ENCODE peak calls at places on chromosomes 4 and X, in ten cellular contexts. O is CD8-positive, alpha-beta T cell; W is vagina; X is dorsolateral prefrontal cortex; M is body of pancreas; J is lower lobe of right lung; N is psoas muscle; S is tibial nerve; E is left ventricle myocardium inferior; G is OCI-LY7. U is an unnamed sample.

GRCh38 chrX:19005909-19006308 is 22.0 kb upstream of the PHKA2 start:
- DNase-seq in N (no peak), J (no peak), G (peak; percentile 1), X (no peak), S (no peak), W (no peak), E (no peak), M (no peak), O (no peak), U (no peak)

GRCh38 chr4:126603851-126604250 is 1028.9 kb upstream of the INTU start:
- DNase-seq in J (no peak), W (no peak), O (no peak), S (no peak), E (no peak), X (no peak), M (no peak), G (no peak), N (no peak), U (no peak)

GRCh38 chrX:135536883-135537282 is 16.4 kb downstream of the INTS6L start:
- DNase-seq in S (no peak), X (no peak), E (no peak), W (no peak), M (no peak), O (no peak), J (no peak), N (no peak), G (no peak), U (no peak)

GRCh38 chr4:118798658-118799057 is 37.3 kb downstream of the SEC24D start:
- DNase-seq in M (no peak), O (no peak), N (no peak), E (no peak), W (no peak), J (no peak), G (no peak), X (no peak), S (no peak), U (no peak)

GRCh38 chr4:15479089-15479912 is 9.6 kb downstream of the CC2D2A start:
- DNase-seq in N (no peak), E (no peak), M (peak; percentile 42), J (peak; percentile 43), G (peak; percentile 44), X (peak; percentile 68), O (no peak), W (no peak), S (no peak), U (peak; percentile 34)

GRCh38 chr4:125736057-125736456 is 421.3 kb downstream of the FAT4 start:
- DNase-seq in J (no peak), M (no peak), E (no peak), X (no peak), N (no peak), S (no peak), G (no peak), W (no peak), O (no peak), U (no peak)

GRCh38 chr4:125313497-125313896 is 1.3 kb upstream of the FAT4 start:
- DNase-seq in W (no peak), M (no peak), E (no peak), G (peak; percentile 57), J (no peak), X (peak; percentile 29), N (no peak), O (no peak), S (no peak), U (peak; percentile 21)

GRCh38 chr4:97500423-97500822 is 642.9 kb downstream of the STPG2 start:
- DNase-seq in G (no peak), X (no peak), E (no peak), J (no peak), O (no peak), S (no peak), N (no peak), M (no peak), W (no peak), U (no peak)

GRCh38 chr4:98572697-98573096 is 85.7 kb downstream of the TSPAN5 start:
- DNase-seq in G (no peak), S (no peak), N (no peak), E (no peak), O (no peak), M (no peak), X (no peak), J (no peak), W (no peak), U (no peak)

GRCh38 chr4:184807797-184808718 is 17.7 kb downstream of the ACSL1 start:
- DNase-seq in O (no peak), J (no peak), N (peak; percentile 39), X (peak; percentile 89), W (no peak), G (no peak), S (no peak), E (no peak), M (no peak), U (peak; percentile 86)

DNA sequence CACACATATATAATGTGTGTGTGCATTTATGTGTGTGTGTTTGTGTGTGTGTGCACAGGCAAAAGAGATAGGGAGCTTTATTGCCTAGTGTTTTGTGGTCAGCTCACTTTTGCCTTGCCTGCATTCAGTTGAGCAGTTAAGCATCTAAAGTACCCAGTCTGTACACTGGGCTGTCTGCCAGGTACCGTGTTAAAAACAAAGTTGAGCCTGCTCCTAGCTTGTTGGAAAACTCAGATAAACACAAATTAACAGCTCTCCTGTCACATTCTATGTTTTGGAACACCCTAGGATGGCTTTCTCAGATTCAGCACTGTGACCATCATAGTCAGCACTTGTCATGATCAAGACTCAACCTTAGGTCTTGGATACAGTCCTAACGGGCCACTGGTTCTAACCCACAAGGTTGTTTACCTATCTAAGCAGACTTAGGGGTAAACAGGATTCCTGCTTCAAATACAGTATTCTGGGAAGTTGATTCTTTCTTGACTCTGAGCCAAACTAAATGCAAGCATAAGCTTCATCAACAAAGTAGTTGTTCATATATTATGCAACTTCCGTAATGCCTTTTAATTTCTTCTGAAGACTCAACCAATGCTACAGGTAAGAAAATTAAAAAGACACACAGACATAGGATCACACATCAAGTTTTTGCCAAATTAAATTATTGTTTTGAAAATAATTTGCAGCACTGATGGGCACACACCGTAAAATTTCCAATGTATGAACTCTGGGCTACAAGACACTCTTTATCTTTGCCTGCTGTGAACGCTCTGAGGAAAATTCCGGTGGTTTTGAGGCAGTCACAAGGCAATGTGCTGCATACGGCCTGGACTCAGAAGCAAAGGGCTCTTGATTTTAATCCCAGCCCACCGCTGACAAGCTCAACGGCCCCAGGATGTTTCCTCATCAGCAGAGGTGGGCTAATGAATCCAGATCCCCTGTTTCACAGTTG is 11.3 kb upstream of the CD99 start:
- DNase-seq in N (no peak), J (no peak), W (no peak), E (no peak), O (no peak), M (no peak), G (no peak), S (no peak), X (no peak), U (no peak)
- H3K27ac ChIP-seq in N (no peak overlapping the region), J (no peak overlapping the region), W (no peak overlapping the region), E (no peak overlapping the region), O (no peak overlapping the region), M (no peak overlapping the region), G (no peak overlapping the region), S (no peak overlapping the region), X (no peak overlapping the region), U (no peak overlapping the region)

GRCh38 chrX:15843960-15844359 is 10.7 kb downstream of the AP1S2 start:
- DNase-seq in J (no peak), O (no peak), S (no peak), X (no peak), N (no peak), G (no peak), E (no peak), M (no peak), W (no peak), U (no peak)

GRCh38 chrX:15849555-15849954 is 5.1 kb downstream of the AP1S2 start:
- DNase-seq in E (no peak), G (no peak), W (no peak), S (no peak), O (no peak), J (no peak), M (no peak), X (no peak), N (no peak), U (no peak)

GRCh38 chrX:15853586-15854079 is 980 bp downstream of the AP1S2 start:
- DNase-seq in E (no peak), X (no peak), J (no peak), O (no peak), N (no peak), S (no peak), G (peak; percentile 10), W (no peak), M (no peak), U (no peak)

GRCh38 chrX:15854080-15854655 is 445 bp downstream of the AP1S2 start:
- DNase-seq in W (no peak), X (peak; percentile 56), G (peak; percentile 55), S (peak; percentile 14), O (peak; percentile 3), M (peak; percentile 42), J (peak; percentile 65), N (peak; percentile 63), E (peak; percentile 57), U (peak; percentile 49)

DNA sequence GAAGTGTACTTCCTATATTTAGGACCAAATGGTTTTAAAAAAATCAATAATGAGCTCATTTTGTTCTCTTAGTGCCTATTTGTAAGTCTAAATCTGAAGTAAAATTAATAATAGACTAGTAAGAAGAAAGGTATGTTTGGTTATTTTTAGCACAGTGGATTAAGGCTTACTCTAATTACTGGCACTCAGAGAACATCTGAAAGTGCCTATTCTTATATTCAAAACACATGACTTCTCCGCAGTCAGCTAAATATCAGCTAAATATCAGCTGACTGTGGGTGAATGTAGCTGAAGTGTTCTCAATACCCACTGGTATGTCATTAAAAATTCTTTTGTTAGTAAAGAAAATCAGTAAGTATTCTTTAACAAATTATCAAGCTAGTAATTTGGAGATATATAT is 6.0 kb downstream of the AP1S2 start:
- DNase-seq in N (no peak), O (no peak), E (no peak), W (no peak), X (no peak), S (no peak), G (no peak), J (no peak), M (no peak), U (no peak)
- H3K27ac ChIP-seq in N (peak overlapping the region; percentile 76), O (no peak overlapping the region), E (peak overlapping the region; percentile 81), W (no peak overlapping the region), X (no peak overlapping the region), S (no peak overlapping the region), G (no peak overlapping the region), J (no peak overlapping the region), M (no peak overlapping the region), U (no peak overlapping the region)

GRCh38 chr4:78337621-78338020 is 213.9 kb upstream of the ANXA3 start:
- DNase-seq in M (no peak), W (no peak), E (no peak), N (no peak), O (no peak), X (no peak), G (no peak), J (no peak), S (no peak), U (no peak)
- H3K27ac ChIP-seq in M (no peak overlapping the region), W (no peak overlapping the region), E (no peak overlapping the region), N (no peak overlapping the region), O (no peak overlapping the region), X (no peak overlapping the region), G (no peak overlapping the region), J (no peak overlapping the region), S (no peak overlapping the region), U (no peak overlapping the region)

DNA sequence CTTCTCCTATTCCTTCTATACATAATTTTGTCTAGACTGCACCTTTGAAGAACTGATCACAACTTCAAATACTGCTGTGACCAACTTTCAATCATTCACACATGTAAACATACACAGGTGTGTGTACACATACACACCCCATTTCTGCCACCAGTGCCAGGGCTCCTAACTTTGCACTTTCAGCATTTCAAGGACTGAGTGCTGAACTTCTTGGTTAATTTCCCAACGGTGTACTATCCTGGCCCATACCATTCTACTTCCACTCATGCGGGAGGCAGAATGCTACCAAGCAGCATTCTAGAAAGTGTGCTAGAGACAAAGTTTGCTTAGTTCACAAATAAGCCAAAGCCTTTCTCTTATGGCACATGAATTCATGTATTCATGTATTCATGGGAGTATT is 51.2 kb downstream of the RPGR start:
- DNase-seq in N (no peak), G (no peak), S (no peak), J (no peak), O (no peak), X (no peak), W (no peak), M (no peak), E (no peak), U (no peak)
- H3K27ac ChIP-seq in N (no peak overlapping the region), G (no peak overlapping the region), S (no peak overlapping the region), J (no peak overlapping the region), O (no peak overlapping the region), X (no peak overlapping the region), W (no peak overlapping the region), M (peak overlapping the region; percentile 3), E (no peak overlapping the region), U (no peak overlapping the region)